ENCODE peak calls at places on chromosomes 12 and 14, in four cellular contexts. O, E, T and M are unnamed samples.
A peak's percentile ranks its signal among the peaks of the same experiment; 100 is the strongest.

GRCh38 chr14:68975667-68976066 is 3.4 kb downstream of the ACTN1 start:
- DNase-seq in O (no peak), E (no peak), T (no peak), M (no peak)

GRCh38 chr12:93536766-93537515 is 35.5 kb upstream of the SOCS2 start:
- DNase-seq in O (peak; percentile 15), E (no peak), T (peak; percentile 15), M (no peak)

GRCh38 chr12:31570880-31571279 is 20.1 kb downstream of the DENND5B start:
- DNase-seq in O (no peak), E (no peak), T (no peak), M (no peak)

GRCh38 chr14:88194531-88194930 is 128.5 kb downstream of the KCNK10 start:
- DNase-seq in O (no peak), E (no peak), T (no peak), M (no peak)

GRCh38 chr14:56129092-56129491 is 10.9 kb downstream of the PELI2 start:
- DNase-seq in O (no peak), E (no peak), T (no peak), M (no peak)

GRCh38 chr12:49154221-49154620 is 23.0 kb upstream of the TUBA1B start:
- DNase-seq in O (no peak), E (no peak), T (no peak), M (no peak)

GRCh38 chr14:74444866-74445265 is 18.9 kb upstream of the SYNDIG1L start:
- DNase-seq in O (no peak), E (no peak), T (no peak), M (no peak)

GRCh38 chr14:61080591-61081010 is 99.6 kb downstream of the SLC38A6 start:
- DNase-seq in O (peak; percentile 53), E (no peak), T (no peak), M (no peak)

GRCh38 chr12:10618338-10618987 is 5.1 kb upstream of the MAGOHB start:
- DNase-seq in O (no peak), E (peak; percentile 8), T (no peak), M (no peak)

GRCh38 chr12:77724367-77724957 is 106.2 kb upstream of the NAV3 start:
- DNase-seq in O (no peak), E (peak; percentile 47), T (no peak), M (no peak)

GRCh38 chr12:113955109-113955970 is 10.8 kb downstream of the RBM19 start:
- DNase-seq in O (no peak), E (peak; percentile 16), T (peak; percentile 49), M (peak; percentile 71)

GRCh38 chr12:85920324-85920947 is 46.3 kb downstream of the NTS start:
- DNase-seq in O (no peak), E (peak; percentile 26), T (peak; percentile 32), M (peak; percentile 56)

GRCh38 chr14:59321184-59321952 is 132.9 kb downstream of the DAAM1 start:
- DNase-seq in O (no peak), E (no peak), T (no peak), M (no peak)

GRCh38 chr14:59265808-59266207 is 77.3 kb downstream of the DAAM1 start:
- DNase-seq in O (no peak), E (no peak), T (no peak), M (no peak)

GRCh38 chr12:122322501-122322900 is 56.2 kb upstream of the VPS33A start:
- DNase-seq in O (no peak), E (no peak), T (no peak), M (no peak)

GRCh38 chr12:67155863-67156262 is 113.3 kb upstream of the CAND1 start:
- DNase-seq in O (no peak), E (no peak), T (no peak), M (no peak)

GRCh38 chr12:67151891-67152290 is 117.3 kb upstream of the CAND1 start:
- DNase-seq in O (no peak), E (no peak), T (no peak), M (no peak)

GRCh38 chr12:67154876-67155275 is 114.3 kb upstream of the CAND1 start:
- DNase-seq in O (no peak), E (no peak), T (no peak), M (no peak)
- TF ChIP-seq JUND in O (no peak), E (no peak), T (no peak), M (no peak)

DNA sequence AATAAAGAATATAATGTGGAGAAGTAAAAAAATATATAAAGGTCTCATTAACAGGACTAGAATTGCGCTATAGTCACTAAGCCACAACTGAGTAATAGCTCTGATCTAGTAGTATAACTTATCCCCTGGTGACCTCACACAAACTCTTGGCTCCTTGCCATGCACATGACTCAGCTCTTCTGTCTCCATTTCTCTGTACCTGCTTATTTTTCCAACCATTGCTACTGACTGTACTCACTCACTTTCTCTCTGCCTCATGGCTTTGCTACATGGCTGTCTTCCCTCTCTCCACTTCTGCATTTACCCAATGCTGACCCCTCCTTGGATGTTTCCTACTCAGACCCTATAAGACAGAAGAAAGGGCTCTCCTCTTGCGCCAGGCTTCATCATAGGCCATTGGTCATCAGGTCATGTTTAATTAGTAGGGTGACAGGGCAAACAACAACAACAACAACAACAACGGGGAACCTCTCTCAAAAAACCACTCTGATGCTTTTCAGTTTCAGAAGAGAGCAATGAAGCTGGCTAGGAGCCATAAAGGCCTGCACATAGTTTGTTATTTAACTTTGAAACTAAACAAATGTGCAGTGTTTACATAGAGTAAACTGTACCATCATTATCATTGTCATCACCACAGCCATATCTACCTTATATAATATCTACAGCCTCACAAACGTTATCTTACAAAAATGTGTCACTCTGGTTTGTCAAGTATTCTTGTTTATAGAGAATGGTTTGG is 25.6 kb upstream of the KRAS start:
- DNase-seq in O (no peak), E (peak; percentile 42), T (peak; percentile 7), M (peak; percentile 63)
- TF ChIP-seq JUND in O (no peak), E (peak; percentile 14), T (peak; percentile 53), M (no peak)

DNA sequence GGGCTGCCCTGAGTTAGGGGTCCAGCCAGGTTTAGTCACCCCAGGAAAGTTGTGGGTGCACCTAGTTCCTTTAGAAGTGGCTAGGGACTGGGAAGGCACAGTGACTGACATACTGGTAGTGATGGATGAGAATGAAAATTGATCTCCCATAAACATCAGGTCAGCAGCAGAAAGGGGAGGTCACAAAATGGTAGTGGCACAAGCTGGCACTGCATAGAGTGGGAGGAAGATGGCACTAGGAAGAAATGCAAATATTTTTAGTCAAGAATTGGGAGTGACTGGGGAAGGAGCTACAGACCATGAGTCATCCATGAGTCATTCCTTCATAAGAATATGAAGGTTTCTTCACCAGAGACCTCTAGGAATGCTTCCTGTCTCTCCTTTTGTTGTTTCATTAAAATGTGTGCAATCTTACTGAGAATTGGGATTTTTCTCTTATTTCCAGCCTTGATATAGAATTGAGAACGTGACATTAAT is 198.3 kb upstream of the AMIGO2 start:
- DNase-seq in O (no peak), E (peak; percentile 88), T (no peak), M (peak; percentile 32)
- TF ChIP-seq JUND in O (no peak), E (peak; percentile 95), T (peak; percentile 60), M (no peak)

DNA sequence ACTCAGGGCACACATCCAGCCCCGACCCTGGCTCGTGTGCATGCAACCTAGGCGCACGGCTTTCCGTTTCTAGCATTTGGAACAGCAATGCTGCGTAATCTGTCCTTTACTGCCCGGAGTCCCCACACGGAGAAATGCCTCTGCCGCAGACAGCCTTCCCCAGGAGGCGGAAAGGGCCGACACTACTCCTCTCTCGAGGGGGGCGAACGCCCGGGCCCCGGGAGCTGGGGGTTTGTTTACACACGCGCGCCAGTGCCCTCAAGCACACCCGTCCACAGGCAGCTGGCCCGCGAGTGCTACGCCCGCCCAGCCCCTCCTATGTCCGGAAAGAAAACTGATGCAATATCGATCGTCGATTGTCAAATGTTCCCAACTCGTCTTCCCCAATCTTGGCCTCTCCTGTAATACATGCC is 849 bp downstream of the SLC38A2 start:
- DNase-seq in O (no peak), E (no peak), T (peak; percentile 77), M (peak; percentile 73)
- TF ChIP-seq JUND in O (no peak), E (peak; percentile 11), T (no peak), M (no peak)

GRCh38 chr12:64797156-64797555 is 27.3 kb upstream of the TBC1D30 start:
- DNase-seq in O (no peak), E (no peak), T (no peak), M (peak; percentile 61)
- TF ChIP-seq JUND in O (no peak), E (no peak), T (no peak), M (no peak)

GRCh38 chr12:62613092-62613491 is 146.5 kb downstream of the MON2 start:
- DNase-seq in O (no peak), E (no peak), T (no peak), M (no peak)
- TF ChIP-seq JUND in O (no peak), E (no peak), T (no peak), M (no peak)

DNA sequence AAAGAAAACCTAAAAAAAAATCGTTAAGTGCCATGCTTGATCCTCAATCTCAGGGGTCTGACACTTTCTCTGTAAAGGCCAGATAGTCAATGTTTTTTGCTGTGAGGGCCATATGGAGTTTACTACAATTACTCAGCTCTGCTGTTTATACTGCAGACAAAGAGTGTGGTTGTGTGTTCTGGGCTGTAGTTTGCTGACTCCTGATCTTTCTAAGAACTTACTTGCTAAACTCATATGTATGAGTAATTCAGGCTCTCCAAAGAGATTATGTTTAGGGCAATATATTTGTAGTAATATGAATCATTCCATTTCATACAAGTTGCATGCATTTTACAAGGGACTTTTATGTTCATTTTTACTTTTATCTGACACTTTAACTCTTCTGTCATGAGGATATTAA is 188.2 kb downstream of the TMTC2 start:
- DNase-seq in O (no peak), E (no peak), T (no peak), M (no peak)
- TF ChIP-seq JUND in O (no peak), E (no peak), T (no peak), M (no peak)

DNA sequence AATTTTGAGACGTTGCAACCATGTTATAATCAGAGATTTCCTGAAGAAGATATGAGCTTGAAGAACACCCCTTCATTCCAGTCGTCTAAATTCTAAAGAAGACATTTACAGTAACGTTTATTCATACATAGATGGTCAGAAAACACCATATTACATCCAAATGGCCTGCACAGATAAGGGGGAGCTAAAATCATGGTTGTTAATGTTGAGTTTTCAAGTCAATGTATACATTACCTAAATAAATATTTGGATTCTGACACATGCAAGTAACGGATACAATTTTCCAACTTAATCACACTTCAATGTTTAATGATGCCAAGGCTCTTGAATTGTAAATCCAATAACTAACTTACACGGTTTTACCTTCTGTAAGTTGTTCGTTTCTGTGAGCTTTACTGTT is 318.4 kb downstream of the SLC6A15 start:
- DNase-seq in O (no peak), E (no peak), T (no peak), M (no peak)
- TF ChIP-seq JUND in O (no peak), E (no peak), T (no peak), M (no peak)

DNA sequence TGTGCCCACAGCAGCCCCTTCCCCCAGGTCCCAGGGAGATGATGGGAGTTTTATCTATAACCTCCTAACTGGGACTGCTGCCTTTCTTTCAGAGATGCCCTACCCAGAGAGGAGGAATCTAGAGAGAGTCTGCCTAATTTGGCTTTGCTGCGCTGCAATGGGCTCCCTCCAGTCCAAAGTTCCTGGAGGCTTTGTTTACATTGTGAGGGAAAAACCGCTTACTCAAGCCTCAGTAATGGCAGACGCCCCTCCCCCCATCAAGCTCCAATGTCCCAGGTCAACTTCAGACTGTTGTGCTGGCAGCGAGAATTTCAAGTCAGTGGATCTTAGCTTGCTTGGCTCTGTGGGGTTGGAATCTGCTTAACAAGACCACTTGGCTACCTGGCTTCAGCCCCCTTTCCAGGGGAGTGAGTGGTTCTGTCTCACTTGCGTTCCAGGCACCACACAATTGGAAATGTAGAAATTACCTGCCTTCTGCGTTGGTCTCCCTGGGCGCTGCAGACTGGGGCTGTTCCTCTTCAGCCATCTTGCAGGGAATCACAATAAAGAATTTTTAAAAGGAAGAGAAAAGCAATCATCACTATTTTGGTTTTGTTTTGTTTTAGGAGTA is 262.5 kb downstream of the FOXG1 start:
- DNase-seq in O (no peak), E (no peak), T (no peak), M (peak; percentile 46)
- TF ChIP-seq JUND in O (no peak), E (no peak), T (no peak), M (no peak)